ENCODE peak calls at places on chromosomes 11 and 22, in eight cellular contexts. G is A673, I is AG04450, R is tibial nerve, B is A549, D is heart right ventricle, E is endodermal cell, V is right atrium auricular region. T is an unnamed sample.
A peak's percentile ranks its signal among the peaks of the same experiment; 100 is the strongest.

GRCh38 chr11:60786811-60787567 is 1.9 kb downstream of the MS4A10 start:
- DNase-seq in G (no peak), I (peak; percentile 38), R (peak; percentile 69), B (peak; percentile 17), D (peak; percentile 72), E (no peak), V (peak; percentile 64), T (no peak)

GRCh38 chr11:10936999-10937398 is 79.1 kb upstream of the ZBED5 start:
- DNase-seq in G (no peak), I (no peak), R (no peak), B (no peak), D (no peak), E (no peak), V (no peak), T (no peak)

GRCh38 chr11:115925568-115925904 is 421.3 kb upstream of the CADM1 start:
- DNase-seq in G (no peak), I (no peak), R (no peak), B (no peak), D (no peak), E (no peak), V (no peak), T (no peak)

GRCh38 chr22:24189249-24190158 is 8.2 kb downstream of the SUSD2 start:
- DNase-seq in G (peak; percentile 43), I (peak; percentile 26), R (peak; percentile 84), B (peak; percentile 70), D (peak; percentile 76), E (peak; percentile 93), V (peak; percentile 79), T (peak; percentile 6)

GRCh38 chr11:109770323-109770722 is 322.9 kb upstream of the ZC3H12C start:
- DNase-seq in G (no peak), I (no peak), R (no peak), B (no peak), D (no peak), E (no peak), V (no peak), T (no peak)

GRCh38 chr22:30763815-30764686 is 69.4 kb downstream of the OSBP2 start:
- DNase-seq in G (peak; percentile 75), I (peak; percentile 56), R (no peak), B (peak; percentile 84), D (no peak), E (peak; percentile 86), V (no peak), T (peak; percentile 13)

GRCh38 chr22:43990044-43990443 is 34.1 kb upstream of the PARVB start:
- DNase-seq in G (no peak), I (no peak), R (no peak), B (no peak), D (no peak), E (no peak), V (no peak), T (no peak)

GRCh38 chr11:10581481-10582019 is 13.1 kb upstream of the LYVE1 start:
- DNase-seq in G (no peak), I (no peak), R (peak; percentile 43), B (no peak), D (no peak), E (no peak), V (no peak), T (no peak)

GRCh38 chr22:19271856-19272535 is 19.5 kb downstream of the CLTCL1 start:
- DNase-seq in G (no peak), I (peak; percentile 15), R (no peak), B (peak; percentile 90), D (no peak), E (no peak), V (no peak), T (no peak)

GRCh38 chr11:134545521-134545920 is 133.5 kb upstream of the B3GAT1 start:
- DNase-seq in G (no peak), I (no peak), R (peak; percentile 1), B (no peak), D (no peak), E (no peak), V (peak; percentile 50), T (no peak)

GRCh38 chr11:92727769-92728168 is 241.7 kb upstream of the MTNR1B start:
- DNase-seq in G (no peak), I (no peak), R (no peak), B (no peak), D (no peak), E (no peak), V (no peak), T (no peak)

GRCh38 chr11:64887757-64888405 is 9.5 kb upstream of the EHD1 start:
- DNase-seq in G (peak; percentile 81), I (no peak), R (peak; percentile 68), B (peak; percentile 80), D (peak; percentile 90), E (peak; percentile 96), V (peak; percentile 78), T (peak; percentile 74)

GRCh38 chr11:69453151-69453550 is 28.3 kb upstream of the LINC01488 start:
- DNase-seq in G (no peak), I (no peak), R (no peak), B (no peak), D (no peak), E (no peak), V (no peak), T (no peak)

GRCh38 chr11:100673063-100673462 is 14.0 kb upstream of the ARHGAP42 start:
- DNase-seq in G (no peak), I (no peak), R (no peak), B (no peak), D (no peak), E (no peak), V (no peak), T (no peak)

GRCh38 chr11:66491315-66491935 is 11.2 kb downstream of the DPP3 start:
- DNase-seq in G (no peak), I (no peak), R (no peak), B (no peak), D (no peak), E (peak; percentile 84), V (no peak), T (no peak)

GRCh38 chr11:5102246-5102645 is 32.9 kb downstream of the OR52E1 start:
- DNase-seq in G (peak; percentile 25), I (no peak), R (no peak), B (no peak), D (no peak), E (no peak), V (no peak), T (no peak)

GRCh38 chr11:57513446-57513795 is 2.1 kb downstream of the SLC43A1 start:
- DNase-seq in G (no peak), I (no peak), R (no peak), B (no peak), D (no peak), E (no peak), V (no peak), T (no peak)

GRCh38 chr11:57513911-57514537 is 1.5 kb downstream of the SLC43A1 start:
- DNase-seq in G (peak; percentile 62), I (no peak), R (peak; percentile 20), B (no peak), D (peak; percentile 56), E (peak; percentile 87), V (peak; percentile 72), T (peak; percentile 23)

GRCh38 chr11:57511741-57512430 is 3.6 kb downstream of the SLC43A1 start:
- DNase-seq in G (no peak), I (no peak), R (no peak), B (no peak), D (no peak), E (no peak), V (no peak), T (no peak)

GRCh38 chr11:57514538-57515331 is 767 bp downstream of the SLC43A1 start:
- DNase-seq in G (peak; percentile 43), I (no peak), R (peak; percentile 43), B (no peak), D (peak; percentile 73), E (peak; percentile 81), V (peak; percentile 72), T (peak; percentile 27)

DNA sequence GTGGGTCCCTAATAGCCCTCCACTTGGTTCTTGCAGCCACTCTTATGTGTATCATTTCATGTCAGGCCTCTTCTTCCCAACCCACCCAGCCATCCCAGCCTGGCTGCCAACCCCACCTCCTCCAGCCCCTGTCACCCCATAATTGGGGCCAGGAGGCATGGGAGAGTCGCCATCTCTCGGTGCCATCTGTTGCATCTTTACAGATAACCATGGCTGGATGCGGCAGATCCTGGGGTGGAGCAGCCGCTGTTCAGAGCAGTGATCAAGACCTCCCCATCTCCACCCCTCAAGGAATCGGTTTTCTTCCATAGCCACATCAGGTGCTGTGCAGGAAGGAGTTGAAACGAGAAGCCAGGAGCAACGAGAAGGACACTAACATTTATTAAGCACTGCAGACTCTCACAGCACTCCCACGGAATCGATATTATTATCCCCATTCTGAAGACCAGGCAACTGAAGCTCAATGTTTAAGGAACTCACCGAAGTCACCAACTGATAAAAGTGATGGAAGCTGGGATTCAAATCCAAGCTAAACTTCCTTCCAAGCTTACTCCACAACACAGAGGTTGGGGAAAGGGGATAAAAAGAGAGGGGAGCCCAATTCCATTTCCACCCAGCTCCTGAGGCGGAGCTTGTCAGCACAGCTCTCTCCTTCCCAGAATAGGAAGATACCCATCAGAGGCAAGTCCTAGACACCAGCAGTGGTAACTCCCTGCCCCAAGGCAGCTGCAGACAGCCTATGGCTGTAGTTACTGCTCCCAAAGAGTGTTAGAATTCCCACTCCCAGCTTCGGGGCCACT is 2.7 kb downstream of the SLC43A1 start:
- DNase-seq in G (no peak), I (no peak), R (no peak), B (no peak), D (no peak), E (no peak), V (no peak), T (no peak)
- H3K27ac ChIP-seq in G (peak overlapping the region; percentile 2), I (no peak overlapping the region), R (no peak overlapping the region), B (no peak overlapping the region), D (no peak overlapping the region), E (no peak overlapping the region), V (peak overlapping the region; percentile 79), T (no peak overlapping the region)

GRCh38 chr11:8289426-8290047 is 25.9 kb upstream of the LMO1 start:
- DNase-seq in G (no peak), I (no peak), R (no peak), B (no peak), D (no peak), E (peak; percentile 46), V (peak; percentile 30), T (no peak)
- H3K27ac ChIP-seq in G (no peak overlapping the region), I (no peak overlapping the region), R (no peak overlapping the region), B (no peak overlapping the region), D (no peak overlapping the region), E (peak overlapping the region; percentile 72), V (no peak overlapping the region), T (no peak overlapping the region)

GRCh38 chr22:50481440-50482106 is at the start of gene ADM2:
- DNase-seq in G (peak; percentile 63), I (no peak), R (no peak), B (no peak), D (peak; percentile 40), E (peak; percentile 91), V (no peak), T (no peak)
- H3K27ac ChIP-seq in G (peak within 1 kb of the TSS; percentile 77), I (no peak within 1 kb of the TSS), R (no peak within 1 kb of the TSS), B (peak within 1 kb of the TSS; percentile 92), D (no peak within 1 kb of the TSS), E (no peak within 1 kb of the TSS), V (no peak within 1 kb of the TSS), T (no peak within 1 kb of the TSS)

DNA sequence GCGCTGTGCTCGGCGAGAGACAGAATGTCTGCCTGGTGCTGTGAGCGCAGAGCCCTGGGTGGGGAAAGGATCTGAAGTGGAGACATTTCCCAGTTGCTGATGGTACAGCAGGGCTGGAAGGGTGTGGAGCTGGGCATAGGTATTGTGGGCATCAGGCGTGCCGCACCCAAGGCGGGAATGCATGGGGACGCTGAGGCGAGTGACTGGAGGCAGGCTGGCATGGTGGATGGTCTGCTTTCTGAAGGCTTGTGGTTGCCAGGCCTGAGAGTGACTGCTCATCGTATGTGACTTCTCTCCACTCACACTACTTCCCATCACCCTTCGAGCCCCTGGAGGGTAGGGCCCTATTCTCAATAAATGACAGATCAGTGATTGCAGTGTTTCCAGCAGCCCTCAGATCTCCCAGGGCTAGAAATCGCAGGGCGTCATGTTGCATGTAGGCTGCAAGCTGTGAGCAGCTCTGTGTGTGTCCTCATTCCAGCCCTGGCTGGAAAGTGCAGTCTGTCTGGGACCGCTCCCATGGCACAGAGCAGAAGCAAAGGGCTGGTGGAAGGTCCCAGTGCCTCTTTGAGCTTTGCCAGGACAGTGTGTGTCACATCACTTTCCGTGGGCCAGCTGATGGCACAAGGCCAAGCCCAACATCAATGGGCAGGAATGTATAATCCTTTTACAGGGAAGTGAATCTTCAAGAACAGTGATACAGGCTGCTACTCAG is 67.7 kb downstream of the TBC1D22A start:
- DNase-seq in G (peak; percentile 85), I (no peak), R (peak; percentile 52), B (peak; percentile 69), D (peak; percentile 59), E (peak; percentile 44), V (peak; percentile 71), T (no peak)
- H3K27ac ChIP-seq in G (peak overlapping the region; percentile 66), I (peak overlapping the region; percentile 89), R (no peak overlapping the region), B (peak overlapping the region; percentile 96), D (no peak overlapping the region), E (no peak overlapping the region), V (peak overlapping the region; percentile 25), T (no peak overlapping the region)

T was measured in substantia nigra.